ENCODE peak calls at places on chromosomes 1 and 21, in ten cellular contexts. Z is CD4-positive, alpha-beta memory T cell; S is right lobe of liver; O is GM23338; C is H1; R is ovary; V is A549; N is colonic mucosa; H is heart right ventricle; U is effector memory CD4-positive, alpha-beta T cell. B is an unnamed sample.

GRCh38 chr21:46063734-46064680 is 33.9 kb upstream of the COL6A2 start:
- DNase-seq in Z (no peak), S (peak; percentile 46), O (no peak), C (no peak), R (peak; percentile 31), V (no peak), N (no peak), H (no peak), U (no peak), B (peak; percentile 63)

GRCh38 chr1:231903586-231904081 is 277.0 kb downstream of the DISC1 start:
- DNase-seq in Z (no peak), S (no peak), O (no peak), C (no peak), R (no peak), V (no peak), N (no peak), H (no peak), U (no peak), B (no peak)

GRCh38 chr1:200410566-200410878 is 686 bp upstream of the ZNF281 start:
- DNase-seq in Z (peak; percentile 30), S (no peak), O (peak; percentile 91), C (no peak), R (no peak), V (no peak), N (peak; percentile 49), H (no peak), U (peak; percentile 9), B (no peak)

GRCh38 chr1:152960452-152961044 is 9.9 kb upstream of the SPRR4 start:
- DNase-seq in Z (no peak), S (no peak), O (peak; percentile 74), C (peak; percentile 68), R (no peak), V (no peak), N (no peak), H (no peak), U (no peak), B (no peak)

GRCh38 chr1:107594541-107594940 is 370.4 kb downstream of the VAV3 start:
- DNase-seq in Z (no peak), S (no peak), O (no peak), C (no peak), R (no peak), V (no peak), N (no peak), H (no peak), U (no peak), B (no peak)

GRCh38 chr1:208219659-208220282 is 24.4 kb downstream of the PLXNA2 start:
- DNase-seq in Z (no peak), S (no peak), O (no peak), C (no peak), R (peak; percentile 64), V (no peak), N (no peak), H (peak; percentile 87), U (no peak), B (peak; percentile 93)

GRCh38 chr1:89358287-89358893 is 5.5 kb upstream of the GBP6 start:
- DNase-seq in Z (peak; percentile 77), S (peak; percentile 77), O (peak; percentile 92), C (peak; percentile 86), R (peak; percentile 85), V (peak; percentile 57), N (peak; percentile 83), H (peak; percentile 83), U (peak; percentile 68), B (no peak)

GRCh38 chr1:6412896-6413295 is 6.8 kb downstream of the HES2 start:
- DNase-seq in Z (no peak), S (no peak), O (no peak), C (no peak), R (no peak), V (peak; percentile 38), N (no peak), H (no peak), U (no peak), B (no peak)

GRCh38 chr1:111880866-111881837 is 108.3 kb downstream of the KCND3 start:
- DNase-seq in Z (no peak), S (peak; percentile 67), O (no peak), C (no peak), R (no peak), V (no peak), N (no peak), H (peak; percentile 52), U (no peak), B (no peak)

GRCh38 chr1:54407957-54408700 is 1.9 kb upstream of the SSBP3 start:
- DNase-seq in Z (no peak), S (no peak), O (peak; percentile 65), C (no peak), R (no peak), V (peak; percentile 74), N (no peak), H (no peak), U (no peak), B (peak; percentile 74)

GRCh38 chr1:150320667-150320978 is 710 bp upstream of the PRPF3 start:
- DNase-seq in Z (peak; percentile 1), S (no peak), O (no peak), C (no peak), R (no peak), V (no peak), N (no peak), H (no peak), U (no peak), B (no peak)

GRCh38 chr1:115771094-115771846 is 2.8 kb upstream of the CASQ2 start:
- DNase-seq in Z (no peak), S (no peak), O (peak; percentile 78), C (peak; percentile 72), R (no peak), V (no peak), N (no peak), H (no peak), U (no peak), B (no peak)

GRCh38 chr1:67710417-67710816 is 25.4 kb downstream of the GADD45A start:
- DNase-seq in Z (no peak), S (no peak), O (no peak), C (no peak), R (no peak), V (no peak), N (no peak), H (peak; percentile 45), U (no peak), B (peak; percentile 86)

GRCh38 chr1:55559111-55559510 is 343.9 kb upstream of the USP24 start:
- DNase-seq in Z (no peak), S (no peak), O (no peak), C (no peak), R (no peak), V (no peak), N (no peak), H (no peak), U (no peak), B (no peak)

GRCh38 chr1:198725090-198725489 is 86.2 kb downstream of the PTPRC start:
- DNase-seq in Z (no peak), S (no peak), O (no peak), C (no peak), R (no peak), V (no peak), N (no peak), H (no peak), U (no peak), B (no peak)

GRCh38 chr1:232511172-232511571 is 118.8 kb downstream of the SIPA1L2 start:
- DNase-seq in Z (no peak), S (no peak), O (no peak), C (no peak), R (no peak), V (peak; percentile 32), N (no peak), H (no peak), U (no peak), B (no peak)

GRCh38 chr21:31845151-31845550 is 27.7 kb upstream of the HUNK start:
- DNase-seq in Z (no peak), S (no peak), O (peak; percentile 47), C (no peak), R (no peak), V (no peak), N (no peak), H (no peak), U (no peak), B (no peak)

GRCh38 chr21:31872072-31872451 is 758 bp upstream of the HUNK start:
- DNase-seq in Z (no peak), S (no peak), O (peak; percentile 32), C (no peak), R (no peak), V (no peak), N (no peak), H (no peak), U (no peak), B (no peak)

GRCh38 chr1:206833131-206833530 is 32.3 kb upstream of the IL20 start:
- DNase-seq in Z (no peak), S (no peak), O (no peak), C (no peak), R (no peak), V (no peak), N (no peak), H (no peak), U (no peak), B (no peak)

DNA sequence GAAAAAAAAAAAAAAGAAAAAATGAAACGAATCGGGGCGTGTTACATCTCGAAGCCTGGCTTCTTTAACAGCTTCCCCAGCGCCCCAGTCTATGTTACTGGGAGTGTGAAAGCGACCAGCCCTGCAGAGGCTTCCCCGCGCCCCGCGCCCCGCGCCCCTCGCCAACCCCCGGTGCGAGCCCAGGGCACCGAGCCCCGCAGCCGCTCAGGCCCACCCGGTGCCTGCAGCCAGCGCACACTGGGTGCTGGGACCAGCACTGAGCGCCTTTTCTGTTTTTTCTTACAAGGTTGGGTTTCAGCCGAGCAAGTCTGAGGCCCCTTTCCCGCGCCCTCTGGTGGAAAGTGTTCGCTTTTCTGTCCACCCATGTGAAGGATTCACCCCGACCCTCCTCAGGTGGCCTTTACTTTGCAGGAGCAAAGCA is 42.1 kb upstream of the ZNF496 start:
- DNase-seq in Z (peak; percentile 51), S (no peak), O (peak; percentile 94), C (peak; percentile 89), R (peak; percentile 62), V (no peak), N (peak; percentile 61), H (peak; percentile 54), U (peak; percentile 25), B (peak; percentile 67)
- H3K4me3 ChIP-seq in Z (no peak overlapping the region), S (no peak overlapping the region), O (peak overlapping the region; percentile 43), C (no peak overlapping the region), R (peak overlapping the region; percentile 36), V (no peak overlapping the region), N (peak overlapping the region; percentile 23), H (peak overlapping the region; percentile 42), U (peak overlapping the region; percentile 53), B (peak overlapping the region; percentile 59)

GRCh38 chr1:243851765-243852164 is 1.7 kb upstream of the AKT3 start:
- DNase-seq in Z (no peak), S (no peak), O (no peak), C (no peak), R (no peak), V (no peak), N (no peak), H (no peak), U (no peak), B (no peak)
- H3K4me3 ChIP-seq in Z (peak overlapping the region; percentile 63), S (no peak overlapping the region), O (peak overlapping the region; percentile 60), C (peak overlapping the region; percentile 66), R (no peak overlapping the region), V (peak overlapping the region; percentile 75), N (no peak overlapping the region), H (no peak overlapping the region), U (no peak overlapping the region), B (peak overlapping the region; percentile 99)

GRCh38 chr1:22646359-22646758 is 2.9 kb downstream of the C1QC start:
- DNase-seq in Z (no peak), S (no peak), O (no peak), C (no peak), R (no peak), V (no peak), N (no peak), H (no peak), U (no peak), B (no peak)
- H3K4me3 ChIP-seq in Z (no peak overlapping the region), S (no peak overlapping the region), O (no peak overlapping the region), C (no peak overlapping the region), R (no peak overlapping the region), V (no peak overlapping the region), N (no peak overlapping the region), H (no peak overlapping the region), U (no peak overlapping the region), B (no peak overlapping the region)

GRCh38 chr1:25030674-25031589 is 100.9 kb upstream of the RUNX3 start:
- DNase-seq in Z (peak; percentile 28), S (no peak), O (no peak), C (no peak), R (no peak), V (no peak), N (no peak), H (no peak), U (peak; percentile 49), B (no peak)
- H3K4me3 ChIP-seq in Z (no peak overlapping the region), S (no peak overlapping the region), O (no peak overlapping the region), C (no peak overlapping the region), R (no peak overlapping the region), V (no peak overlapping the region), N (no peak overlapping the region), H (no peak overlapping the region), U (no peak overlapping the region), B (no peak overlapping the region)